ENCODE peak calls at places on chromosomes 7 and 10, in six cellular contexts. A is GM12878, E is SK-N-SH, L is K562, K is HCT116, M is HepG2. G is an unnamed sample.

GRCh38 chr10:57338823-57339558 is 928.7 kb downstream of the IPMK start:
- DNase-seq in A (peak; percentile 7), E (peak; percentile 52), L (peak; percentile 43), K (no peak), M (peak; percentile 45), G (peak; percentile 84)

GRCh38 chr10:25465582-25466372 is 291.0 kb downstream of the GPR158 start:
- DNase-seq in A (no peak), E (no peak), L (peak; percentile 38), K (peak; percentile 31), M (no peak), G (no peak)

GRCh38 chr7:156669035-156669828 is 28.7 kb downstream of the RNF32 start:
- DNase-seq in A (no peak), E (no peak), L (no peak), K (no peak), M (no peak), G (no peak)

GRCh38 chr7:72492446-72492845 is 80.3 kb upstream of the CALN1 start:
- DNase-seq in A (no peak), E (peak; percentile 74), L (no peak), K (no peak), M (no peak), G (no peak)

GRCh38 chr7:154613811-154614210 is 389.1 kb downstream of the PAXIP1 start:
- DNase-seq in A (no peak), E (no peak), L (no peak), K (no peak), M (no peak), G (no peak)

GRCh38 chr10:1274098-1274745 is 218.0 kb downstream of the WDR37 start:
- DNase-seq in A (no peak), E (no peak), L (no peak), K (no peak), M (no peak), G (no peak)

GRCh38 chr7:37141742-37142141 is 306.9 kb downstream of the ELMO1 start:
- DNase-seq in A (no peak), E (no peak), L (no peak), K (no peak), M (no peak), G (no peak)

GRCh38 chr10:47400251-47400650 is 16.2 kb upstream of the ZNF488 start:
- DNase-seq in A (no peak), E (no peak), L (no peak), K (no peak), M (no peak), G (no peak)

GRCh38 chr7:102843850-102844249 is 69.0 kb upstream of the LRRC17 start:
- DNase-seq in A (peak; percentile 61), E (no peak), L (no peak), K (no peak), M (no peak), G (no peak)

GRCh38 chr7:92765725-92766124 is 70.6 kb downstream of the CDK6 start:
- DNase-seq in A (no peak), E (no peak), L (no peak), K (peak; percentile 66), M (no peak), G (no peak)

GRCh38 chr10:119268871-119269506 is 61.6 kb downstream of the GRK5 start:
- DNase-seq in A (peak; percentile 78), E (no peak), L (no peak), K (no peak), M (no peak), G (no peak)

GRCh38 chr7:22718200-22718711 is 8.7 kb upstream of the IL6 start:
- DNase-seq in A (no peak), E (no peak), L (no peak), K (no peak), M (no peak), G (no peak)

GRCh38 chr7:3162286-3162685 is 118.6 kb upstream of the CARD11 start:
- DNase-seq in A (no peak), E (peak; percentile 57), L (peak; percentile 29), K (no peak), M (no peak), G (peak; percentile 65)

GRCh38 chr7:91034459-91035368 is 229.5 kb upstream of the FZD1 start:
- DNase-seq in A (no peak), E (peak; percentile 76), L (peak; percentile 50), K (peak; percentile 28), M (peak; percentile 8), G (peak; percentile 83)

GRCh38 chr10:66642217-66642616 is 283.6 kb upstream of the LRRTM3 start:
- DNase-seq in A (no peak), E (no peak), L (no peak), K (no peak), M (no peak), G (no peak)

GRCh38 chr7:100435401-100436304 is 644 bp downstream of the PPP1R35 start:
- DNase-seq in A (no peak), E (peak; percentile 81), L (peak; percentile 77), K (no peak), M (no peak), G (peak; percentile 64)
- H2AFZ ChIP-seq in A (peak overlapping the region; percentile 90), E (no peak overlapping the region), L (peak overlapping the region; percentile 52), K (no peak overlapping the region), M (no peak overlapping the region), G (no peak overlapping the region)

GRCh38 chr7:148537435-148537834 is 53.1 kb upstream of the C7orf33 start:
- DNase-seq in A (no peak), E (no peak), L (no peak), K (no peak), M (no peak), G (no peak)

GRCh38 chr7:148540041-148540738 is 50.4 kb upstream of the C7orf33 start:
- DNase-seq in A (no peak), E (peak; percentile 16), L (no peak), K (peak; percentile 4), M (no peak), G (no peak)

GRCh38 chr7:148535227-148535626 is 55.3 kb upstream of the C7orf33 start:
- DNase-seq in A (no peak), E (peak; percentile 55), L (no peak), K (no peak), M (no peak), G (no peak)
- TF ChIP-seq POLR2AphosphoS5 in A (no peak), E (no peak), L (no peak), K (no peak), M (no peak), G (no peak)

DNA sequence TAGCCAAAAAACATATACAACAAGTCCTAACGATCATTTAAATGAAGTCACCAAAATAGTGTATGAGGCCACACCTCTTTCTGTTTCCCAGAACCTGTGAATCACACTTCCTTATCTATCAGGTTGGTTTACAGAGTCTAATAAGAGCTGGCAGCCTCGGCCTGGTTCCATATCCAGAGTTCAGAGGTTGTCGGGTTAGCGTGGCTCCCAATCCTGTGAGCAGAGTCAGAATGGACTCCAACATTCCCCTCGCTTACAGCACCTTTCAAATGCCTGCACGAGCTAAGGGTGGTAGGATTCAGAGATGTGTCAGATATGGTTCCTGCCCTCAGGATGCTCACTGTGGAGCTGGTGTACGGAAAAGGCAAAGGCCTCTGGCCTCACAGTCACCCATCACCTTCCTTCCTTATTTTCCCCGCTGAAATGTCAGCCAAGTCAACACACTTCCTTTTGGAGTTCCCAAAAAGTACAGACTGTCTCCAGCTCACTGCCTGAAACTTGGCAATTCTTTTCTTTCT is 6.0 kb downstream of the IL15RA start:
- DNase-seq in A (no peak), E (no peak), L (peak; percentile 68), K (no peak), M (no peak), G (no peak)
- H2AFZ ChIP-seq in A (peak overlapping the region; percentile 38), E (no peak overlapping the region), L (peak overlapping the region; percentile 35), K (no peak overlapping the region), M (no peak overlapping the region), G (no peak overlapping the region)

DNA sequence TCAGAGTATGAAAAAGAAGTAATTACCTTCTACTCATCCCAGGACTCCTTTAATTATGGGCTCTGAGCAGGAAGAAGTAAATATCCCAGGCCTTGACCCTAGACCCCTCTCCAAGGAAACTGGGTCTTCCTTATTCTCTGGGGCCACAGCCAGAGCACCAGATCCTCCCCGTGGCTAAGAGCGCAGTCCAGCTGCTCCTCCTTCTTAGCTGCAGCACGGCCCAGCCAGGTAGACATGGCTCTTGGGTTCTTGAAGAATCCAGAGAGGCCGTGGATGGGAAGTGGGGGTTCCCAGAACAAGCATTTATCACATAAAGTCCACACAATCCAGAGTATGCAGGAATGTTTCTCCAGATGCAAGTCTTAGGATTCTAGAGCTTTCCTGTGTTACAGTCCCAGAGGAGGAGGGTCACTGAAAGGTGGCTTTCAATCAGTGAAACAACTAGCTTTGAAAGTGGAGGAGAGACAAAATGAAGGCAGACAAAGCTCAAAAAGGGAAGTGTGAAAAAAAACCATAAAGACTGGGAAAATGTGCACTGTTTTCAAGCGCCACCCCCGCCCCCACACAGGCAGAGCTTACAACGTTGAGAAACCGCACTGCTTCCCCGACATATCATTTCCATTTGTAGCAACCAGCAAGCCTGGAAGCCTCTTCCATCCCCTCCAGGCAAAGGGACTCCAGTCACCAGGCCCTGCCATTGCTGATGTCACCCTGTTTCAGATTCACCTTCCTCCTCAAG is 396.5 kb upstream of the MKI67 start:
- DNase-seq in A (no peak), E (no peak), L (no peak), K (no peak), M (no peak), G (no peak)
- TF ChIP-seq POLR2AphosphoS5 in A (no peak), E (no peak), L (no peak), K (no peak), M (no peak), G (no peak)

G was measured in GM23338.